ENCODE peak calls at places on chromosomes 2 and 18, in seven cellular contexts. G, P, C, T, B, X and I are unnamed samples.

GRCh38 chr18:35917043-35917442 is 55.4 kb upstream of the RMP24 start:
- DNase-seq in G (no peak), P (no peak), C (no peak), T (no peak), B (no peak), X (no peak), I (no peak)

GRCh38 chr2:172009823-172010222 is 10.1 kb downstream of the METAP1D start:
- DNase-seq in G (no peak), P (no peak), C (no peak), T (no peak), B (no peak), X (no peak), I (no peak)

GRCh38 chr2:173962583-173963110 is 2.5 kb downstream of the SP3 start:
- DNase-seq in G (no peak), P (no peak), C (no peak), T (no peak), B (no peak), X (peak), I (no peak)

GRCh38 chr18:45588831-45589558 is 26.3 kb upstream of the SLC14A2 start:
- DNase-seq in G (no peak), P (no peak), C (no peak), T (no peak), B (no peak), X (no peak), I (no peak)

GRCh38 chr18:28158083-28158581 is 18.8 kb downstream of the CDH2 start:
- DNase-seq in G (no peak), P (no peak), C (no peak), T (no peak), B (no peak), X (no peak), I (no peak)

GRCh38 chr18:80023173-80023572 is 11.1 kb upstream of the RBFA start:
- DNase-seq in G (no peak), P (no peak), C (no peak), T (no peak), B (peak), X (no peak), I (no peak)

GRCh38 chr2:37740330-37740729 is 68.9 kb upstream of the CDC42EP3 start:
- DNase-seq in G (no peak), P (no peak), C (no peak), T (no peak), B (no peak), X (no peak), I (no peak)

GRCh38 chr18:77002496-77002895 is 130.1 kb downstream of the MBP start:
- DNase-seq in G (no peak), P (peak), C (no peak), T (no peak), B (no peak), X (no peak), I (no peak)

GRCh38 chr2:49798570-49798969 is 644.3 kb upstream of the FSHR start:
- DNase-seq in G (no peak), P (no peak), C (no peak), T (no peak), B (no peak), X (no peak), I (no peak)

GRCh38 chr2:43078781-43079755 is 147.3 kb downstream of the ZFP36L2 start:
- DNase-seq in G (no peak), P (no peak), C (no peak), T (no peak), B (no peak), X (no peak), I (no peak)

GRCh38 chr2:116719841-116720240 is 1094.7 kb upstream of the DDX18 start:
- DNase-seq in G (no peak), P (no peak), C (peak), T (no peak), B (no peak), X (no peak), I (no peak)

GRCh38 chr2:199131876-199132275 is 325.9 kb downstream of the SATB2 start:
- DNase-seq in G (no peak), P (no peak), C (no peak), T (no peak), B (no peak), X (no peak), I (no peak)

GRCh38 chr2:213065583-213066444 is 85.6 kb downstream of the IKZF2 start:
- DNase-seq in G (no peak), P (no peak), C (no peak), T (no peak), B (peak), X (no peak), I (peak)
- H3K4me3 ChIP-seq in G (no peak), P (no peak), C (no peak), T (no peak), B (no peak), X (no peak), I (peak)

GRCh38 chr2:57434952-57435351 is 611.7 kb upstream of the VRK2 start:
- DNase-seq in G (no peak), P (no peak), C (no peak), T (no peak), B (no peak), X (no peak), I (no peak)
- TF ChIP-seq EP300 in G (no peak), P (no peak), C (no peak), T (no peak), B (no peak), X (no peak), I (no peak)

DNA sequence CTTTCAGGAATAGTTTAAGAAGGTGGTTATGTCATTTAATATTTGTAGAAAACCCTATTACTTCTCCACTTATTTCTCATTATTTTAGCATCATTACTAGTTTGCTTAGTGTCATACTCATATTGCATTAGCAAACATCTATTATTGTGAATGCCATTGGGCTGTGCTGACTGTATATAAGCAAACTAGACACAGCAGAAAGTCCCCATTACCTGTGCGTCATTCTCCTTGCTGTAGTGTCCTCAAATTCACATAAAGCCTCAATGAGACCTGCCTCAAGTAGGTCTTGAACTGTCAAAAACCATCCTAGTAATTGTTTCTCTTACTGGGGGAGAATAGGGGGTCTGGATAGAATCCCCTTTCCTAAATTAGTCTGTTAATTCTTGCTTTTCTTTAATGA is 43.6 kb downstream of the MALT1 start:
- DNase-seq in G (no peak), P (no peak), C (no peak), T (no peak), B (no peak), X (no peak), I (no peak)
- H3K4me3 ChIP-seq in G (no peak), P (no peak), C (no peak), T (no peak), B (no peak), X (no peak), I (no peak)

DNA sequence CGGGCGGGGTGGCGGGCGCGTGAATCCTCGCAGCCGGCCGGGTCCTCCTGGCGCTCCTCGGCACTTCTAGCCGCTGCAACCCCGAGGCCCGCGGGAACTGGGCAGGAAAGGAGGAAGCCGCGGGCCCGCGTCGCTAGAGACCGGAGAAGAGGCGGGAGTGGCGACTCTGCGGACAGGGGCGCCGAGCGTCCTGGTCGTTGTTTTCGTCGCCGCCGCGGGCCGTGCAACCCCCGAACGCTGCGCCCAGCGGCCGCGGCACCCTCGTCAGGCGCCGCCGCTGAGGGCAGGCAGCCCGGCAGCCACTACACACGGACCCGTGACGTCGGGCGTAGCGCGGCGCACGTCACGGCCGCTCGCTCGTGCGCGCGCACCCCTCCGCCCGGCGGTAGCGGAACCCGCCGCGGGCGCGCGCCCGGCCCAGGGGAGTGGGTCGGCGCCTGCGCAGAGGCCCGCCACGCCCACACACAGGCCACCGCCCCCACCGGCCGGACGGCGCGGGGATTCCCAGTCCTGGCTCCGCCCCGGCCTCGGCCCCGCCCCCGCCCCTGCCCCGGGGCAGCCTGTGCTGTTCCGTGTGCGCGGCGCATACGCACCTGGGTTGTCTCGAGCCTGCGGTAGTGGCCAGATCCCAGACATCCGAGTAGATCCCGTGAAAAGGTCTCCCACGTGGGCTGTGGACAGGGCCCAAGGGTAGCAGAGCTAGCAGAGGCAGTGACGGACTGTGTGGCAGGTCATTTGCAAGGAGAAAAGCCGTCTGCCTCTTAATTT is at the start of gene MAP3K2:
- DNase-seq in G (peak), P (peak), C (peak), T (peak), B (peak), X (peak), I (peak)
- TF ChIP-seq EP300 in G (no peak), P (no peak), C (peak), T (no peak), B (no peak), X (peak), I (no peak)

GRCh38 chr2:32752205-32752604 is 124.4 kb downstream of the TTC27 start:
- DNase-seq in G (no peak), P (peak), C (no peak), T (no peak), B (no peak), X (no peak), I (no peak)

GRCh38 chr2:32758232-32758631 is 130.4 kb downstream of the TTC27 start:
- DNase-seq in G (no peak), P (no peak), C (no peak), T (no peak), B (no peak), X (no peak), I (no peak)

GRCh38 chr2:32752952-32753351 is 125.1 kb downstream of the TTC27 start:
- DNase-seq in G (no peak), P (no peak), C (no peak), T (no peak), B (no peak), X (no peak), I (no peak)

GRCh38 chr2:32755666-32756065 is 127.8 kb downstream of the TTC27 start:
- DNase-seq in G (no peak), P (no peak), C (no peak), T (no peak), B (no peak), X (no peak), I (no peak)

GRCh38 chr2:32756074-32756727 is 128.4 kb downstream of the TTC27 start:
- DNase-seq in G (no peak), P (no peak), C (no peak), T (no peak), B (no peak), X (no peak), I (no peak)
- H3K4me3 ChIP-seq in G (no peak), P (no peak), C (no peak), T (no peak), B (no peak), X (no peak), I (no peak)

GRCh38 chr2:191013876-191014652 is at the start of gene STAT1:
- DNase-seq in G (peak), P (peak), C (peak), T (peak), B (peak), X (peak), I (peak)
- TF ChIP-seq EP300 in G (no peak), P (peak), C (no peak), T (peak), B (peak), X (peak), I (peak)

DNA sequence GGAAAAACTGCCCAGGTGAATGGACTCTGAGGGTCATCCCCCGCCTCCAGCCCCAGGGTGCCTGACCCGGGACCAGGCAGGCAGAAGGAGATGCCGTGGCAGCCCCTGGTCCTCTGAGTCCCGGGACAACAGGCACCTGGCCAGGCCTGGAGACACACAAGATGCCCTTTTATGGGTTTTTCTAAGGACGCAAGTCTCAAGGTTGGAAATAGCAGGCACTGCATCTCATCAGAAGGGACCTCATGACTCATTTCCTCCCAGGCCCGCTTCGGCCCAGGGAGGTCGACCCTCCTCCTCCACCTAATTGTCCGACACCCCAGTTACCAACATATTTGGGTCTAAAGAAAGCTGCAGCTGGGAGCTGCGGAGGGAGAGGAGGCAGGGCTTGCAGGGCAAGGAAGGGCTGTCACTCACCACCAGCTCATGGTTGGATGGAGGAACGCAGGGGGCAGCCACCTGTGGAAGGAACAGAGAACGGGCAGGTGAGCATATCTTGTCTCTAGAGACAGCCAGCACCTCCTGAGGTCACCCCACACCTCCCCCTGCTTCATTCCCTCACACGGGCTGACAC is 82.9 kb downstream of the TNS1 start:
- DNase-seq in G (no peak), P (no peak), C (peak), T (no peak), B (peak), X (no peak), I (no peak)
- H3K4me3 ChIP-seq in G (no peak), P (no peak), C (no peak), T (no peak), B (no peak), X (no peak), I (peak)

GRCh38 chr2:188693771-188694170 is 280.4 kb upstream of the COL3A1 start:
- DNase-seq in G (no peak), P (no peak), C (no peak), T (no peak), B (no peak), X (no peak), I (no peak)

GRCh38 chr2:188701836-188702235 is 272.3 kb upstream of the COL3A1 start:
- DNase-seq in G (no peak), P (no peak), C (no peak), T (no peak), B (peak), X (no peak), I (no peak)

GRCh38 chr2:188693111-188693510 is 281.1 kb upstream of the COL3A1 start:
- DNase-seq in G (no peak), P (no peak), C (no peak), T (no peak), B (no peak), X (no peak), I (no peak)

GRCh38 chr2:188695953-188696352 is 278.2 kb upstream of the COL3A1 start:
- DNase-seq in G (no peak), P (no peak), C (no peak), T (no peak), B (peak), X (no peak), I (no peak)
- TF ChIP-seq EP300 in G (no peak), P (no peak), C (no peak), T (no peak), B (no peak), X (no peak), I (no peak)